ENCODE peak calls at places on chromosomes 7 and 10, in five cellular contexts. G, K, H, O and M are unnamed samples.

GRCh38 chr10:108789911-108790310 is 1133.4 kb downstream of the XPNPEP1 start:
- DNase-seq in G (peak), H (no peak), O (no peak), K (no peak), M (peak)

GRCh38 chr10:58672855-58673254 is 160.2 kb downstream of the BICC1 start:
- DNase-seq in G (peak), O (no peak), H (no peak), K (no peak), M (peak)

GRCh38 chr7:17722798-17723197 is 217.5 kb downstream of the SNX13 start:
- DNase-seq in K (no peak), O (no peak), G (peak), H (no peak), M (no peak)

GRCh38 chr7:79820387-79820786 is 314.2 kb upstream of the GNAI1 start:
- DNase-seq in K (peak), G (peak), O (no peak), H (no peak), M (peak)

GRCh38 chr10:21934307-21934706 is 69.2 kb downstream of the DNAJC1 start:
- DNase-seq in K (no peak), O (no peak), G (peak), H (no peak), M (peak)

GRCh38 chr10:78664929-78665525 is 403.7 kb upstream of the ZMIZ1 start:
- DNase-seq in H (no peak), G (peak), K (no peak), O (no peak), M (peak)

GRCh38 chr10:125886914-125887512 is 5.9 kb upstream of the DHX32 start:
- DNase-seq in G (peak), O (no peak), H (no peak), K (no peak), M (no peak)

GRCh38 chr7:155207335-155208002 is 90.2 kb upstream of the INSIG1 start:
- DNase-seq in G (no peak), H (no peak), K (no peak), O (no peak), M (no peak)

GRCh38 chr7:5629941-5630340 is 151.5 kb downstream of the RNF216 start:
- DNase-seq in H (no peak), K (no peak), O (no peak), G (peak), M (peak)

GRCh38 chr10:3749011-3749410 is 36.0 kb downstream of the KLF6 start:
- DNase-seq in K (no peak), G (no peak), O (no peak), H (no peak), M (no peak)

GRCh38 chr10:84542552-84542951 is 214.2 kb downstream of the CCSER2 start:
- DNase-seq in G (no peak), H (no peak), O (no peak), K (no peak), M (no peak)

GRCh38 chr7:155512246-155512887 is 34.0 kb downstream of the CNPY1 start:
- DNase-seq in G (no peak), O (no peak), K (no peak), H (no peak), M (no peak)

GRCh38 chr10:78830062-78830974 is 238.4 kb upstream of the ZMIZ1 start:
- DNase-seq in K (no peak), H (no peak), G (peak), O (no peak), M (no peak)